ENCODE peak calls at places on chromosome 16, in nine cellular contexts. One of them, this sample, is unnamed.

GRCh38 chr16:58636474-58636873 is 6.8 kb upstream of the CNOT1 start:
- DNase-seq in upper lobe of right lung: no peak
- DNase-seq in left ventricle myocardium inferior: no peak
- DNase-seq in Peyer's patch: no peak
- DNase-seq in H1: no peak
- DNase-seq in CD4-positive, alpha-beta T cell: no peak
- DNase-seq in CD8-positive, alpha-beta T cell: no peak
- DNase-seq in A549: no peak
- DNase-seq in heart right ventricle: no peak
- DNase-seq in this sample: no peak

GRCh38 chr16:49756971-49757743 is 98.8 kb downstream of the ZNF423 start:
- DNase-seq in heart right ventricle: no peak
- DNase-seq in A549: no peak
- DNase-seq in upper lobe of right lung: no peak
- DNase-seq in left ventricle myocardium inferior: no peak
- DNase-seq in CD4-positive, alpha-beta T cell: no peak
- DNase-seq in H1: no peak
- DNase-seq in Peyer's patch: no peak
- DNase-seq in CD8-positive, alpha-beta T cell: no peak
- DNase-seq in this sample: no peak

GRCh38 chr16:55913717-55914116 is 38.5 kb upstream of the CES5A start:
- DNase-seq in upper lobe of right lung: no peak
- DNase-seq in heart right ventricle: no peak
- DNase-seq in CD4-positive, alpha-beta T cell: no peak
- DNase-seq in left ventricle myocardium inferior: no peak
- DNase-seq in CD8-positive, alpha-beta T cell: no peak
- DNase-seq in H1: no peak
- DNase-seq in Peyer's patch: no peak
- DNase-seq in A549: no peak
- DNase-seq in this sample: no peak

GRCh38 chr16:68414581-68414980 is 33.7 kb downstream of the SMPD3 start:
- DNase-seq in heart right ventricle: no peak
- DNase-seq in Peyer's patch: no peak
- DNase-seq in H1: no peak
- DNase-seq in CD8-positive, alpha-beta T cell: no peak
- DNase-seq in A549: no peak
- DNase-seq in CD4-positive, alpha-beta T cell: no peak
- DNase-seq in upper lobe of right lung: no peak
- DNase-seq in left ventricle myocardium inferior: no peak
- DNase-seq in this sample: no peak

GRCh38 chr16:51755039-51755501 is 604.0 kb upstream of the SALL1 start:
- DNase-seq in upper lobe of right lung: no peak
- DNase-seq in CD8-positive, alpha-beta T cell: no peak
- DNase-seq in heart right ventricle: no peak
- DNase-seq in A549: no peak
- DNase-seq in CD4-positive, alpha-beta T cell: no peak
- DNase-seq in H1: no peak
- DNase-seq in left ventricle myocardium inferior: no peak
- DNase-seq in Peyer's patch: no peak
- DNase-seq in this sample: no peak

GRCh38 chr16:89586218-89586617 is 10.7 kb downstream of the CPNE7 start:
- DNase-seq in A549: no peak
- DNase-seq in upper lobe of right lung: no peak
- DNase-seq in left ventricle myocardium inferior: no peak
- DNase-seq in H1: no peak
- DNase-seq in heart right ventricle: no peak
- DNase-seq in Peyer's patch: no peak
- DNase-seq in CD8-positive, alpha-beta T cell: no peak
- DNase-seq in CD4-positive, alpha-beta T cell: no peak
- DNase-seq in this sample: peak; percentile 54

GRCh38 chr16:65697061-65697460 is 575.2 kb upstream of the CDH11 start:
- DNase-seq in heart right ventricle: no peak
- DNase-seq in A549: no peak
- DNase-seq in upper lobe of right lung: no peak
- DNase-seq in CD8-positive, alpha-beta T cell: no peak
- DNase-seq in CD4-positive, alpha-beta T cell: no peak
- DNase-seq in left ventricle myocardium inferior: no peak
- DNase-seq in H1: no peak
- DNase-seq in Peyer's patch: no peak
- DNase-seq in this sample: no peak

GRCh38 chr16:23504076-23504452 is 6.2 kb downstream of the GGA2 start:
- DNase-seq in H1: no peak
- DNase-seq in A549: no peak
- DNase-seq in CD4-positive, alpha-beta T cell: no peak
- DNase-seq in upper lobe of right lung: no peak
- DNase-seq in CD8-positive, alpha-beta T cell: no peak
- DNase-seq in left ventricle myocardium inferior: no peak
- DNase-seq in Peyer's patch: no peak
- DNase-seq in heart right ventricle: no peak
- DNase-seq in this sample: no peak

GRCh38 chr16:52976539-52977167 is 76.0 kb downstream of the CHD9NB start:
- DNase-seq in CD4-positive, alpha-beta T cell: no peak
- DNase-seq in CD8-positive, alpha-beta T cell: no peak
- DNase-seq in left ventricle myocardium inferior: no peak
- DNase-seq in heart right ventricle: peak; percentile 4
- DNase-seq in A549: peak; percentile 37
- DNase-seq in upper lobe of right lung: no peak
- DNase-seq in Peyer's patch: no peak
- DNase-seq in H1: no peak
- DNase-seq in this sample: no peak

GRCh38 chr16:7601100-7601499 is 268.5 kb downstream of the RBFOX1 start:
- DNase-seq in CD4-positive, alpha-beta T cell: no peak
- DNase-seq in Peyer's patch: no peak
- DNase-seq in upper lobe of right lung: no peak
- DNase-seq in A549: no peak
- DNase-seq in CD8-positive, alpha-beta T cell: no peak
- DNase-seq in left ventricle myocardium inferior: no peak
- DNase-seq in heart right ventricle: no peak
- DNase-seq in H1: no peak
- DNase-seq in this sample: no peak

DNA sequence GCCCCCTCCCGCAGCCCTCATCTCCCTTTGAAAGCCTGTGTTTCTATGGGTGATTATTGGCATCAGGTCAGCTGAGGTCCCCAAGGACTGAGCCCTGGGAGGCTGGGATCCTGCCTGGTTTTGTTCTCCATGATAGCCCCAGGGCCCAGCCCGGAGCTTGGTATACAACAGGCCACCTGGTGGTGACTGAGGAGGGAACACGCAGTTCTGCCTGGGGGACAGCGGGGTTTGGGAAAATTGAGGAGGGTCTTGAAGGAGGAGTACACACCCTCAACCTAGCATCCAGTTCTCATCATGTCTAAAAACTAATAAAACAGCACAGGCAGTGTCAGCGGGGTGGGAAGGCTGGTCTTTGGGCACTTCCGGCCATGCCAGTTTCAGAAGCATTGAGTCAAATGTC is 335.1 kb downstream of the CPPED1 start:
- DNase-seq in A549: no peak
- DNase-seq in heart right ventricle: no peak
- DNase-seq in Peyer's patch: no peak
- DNase-seq in CD8-positive, alpha-beta T cell: no peak
- DNase-seq in upper lobe of right lung: no peak
- DNase-seq in left ventricle myocardium inferior: no peak
- DNase-seq in CD4-positive, alpha-beta T cell: no peak
- DNase-seq in H1: no peak
- DNase-seq in this sample: no peak
- TF ChIP-seq CTCF in A549: no peak
- TF ChIP-seq CTCF in heart right ventricle: peak; percentile 10
- TF ChIP-seq CTCF in Peyer's patch: no peak
- TF ChIP-seq CTCF in CD8-positive, alpha-beta T cell: no peak
- TF ChIP-seq CTCF in upper lobe of right lung: no peak
- TF ChIP-seq CTCF in left ventricle myocardium inferior: no peak
- TF ChIP-seq CTCF in CD4-positive, alpha-beta T cell: no peak
- TF ChIP-seq CTCF in H1: peak; percentile 76
- TF ChIP-seq CTCF in this sample: no peak

DNA sequence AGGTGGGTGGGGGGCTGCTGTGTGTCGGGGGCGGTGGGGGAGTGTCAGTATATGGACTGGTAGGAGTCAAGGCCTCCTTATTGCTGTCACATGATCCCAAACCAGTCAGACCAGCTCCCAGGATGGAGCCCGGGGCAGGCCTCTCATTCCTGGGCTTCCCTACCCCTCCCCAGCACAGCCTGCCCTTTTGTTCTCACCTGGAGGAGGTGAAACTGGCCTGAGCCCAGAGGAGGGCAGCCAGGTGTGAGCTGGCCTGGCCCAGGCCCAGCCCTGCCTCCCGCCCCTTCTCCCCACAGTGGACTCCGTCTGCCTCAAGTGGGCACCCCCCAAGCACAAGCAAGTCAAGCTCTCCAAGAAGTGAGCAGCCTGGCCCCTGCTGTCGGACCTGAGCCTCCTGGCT is 4.6 kb downstream of the PRSS8 start:
- DNase-seq in A549: no peak
- DNase-seq in Peyer's patch: no peak
- DNase-seq in CD4-positive, alpha-beta T cell: no peak
- DNase-seq in left ventricle myocardium inferior: no peak
- DNase-seq in upper lobe of right lung: peak; percentile 94
- DNase-seq in CD8-positive, alpha-beta T cell: no peak
- DNase-seq in heart right ventricle: no peak
- DNase-seq in H1: no peak
- DNase-seq in this sample: peak; percentile 92
- H3K27ac ChIP-seq in A549: no peak overlapping the region
- H3K27ac ChIP-seq in Peyer's patch: no peak overlapping the region
- H3K27ac ChIP-seq in CD4-positive, alpha-beta T cell: no peak overlapping the region
- H3K27ac ChIP-seq in left ventricle myocardium inferior: no peak overlapping the region
- H3K27ac ChIP-seq in upper lobe of right lung: peak overlapping the region; percentile 96
- H3K27ac ChIP-seq in CD8-positive, alpha-beta T cell: no peak overlapping the region
- H3K27ac ChIP-seq in heart right ventricle: no peak overlapping the region
- H3K27ac ChIP-seq in H1: peak overlapping the region; percentile 37
- H3K27ac ChIP-seq in this sample: peak overlapping the region; percentile 75

DNA sequence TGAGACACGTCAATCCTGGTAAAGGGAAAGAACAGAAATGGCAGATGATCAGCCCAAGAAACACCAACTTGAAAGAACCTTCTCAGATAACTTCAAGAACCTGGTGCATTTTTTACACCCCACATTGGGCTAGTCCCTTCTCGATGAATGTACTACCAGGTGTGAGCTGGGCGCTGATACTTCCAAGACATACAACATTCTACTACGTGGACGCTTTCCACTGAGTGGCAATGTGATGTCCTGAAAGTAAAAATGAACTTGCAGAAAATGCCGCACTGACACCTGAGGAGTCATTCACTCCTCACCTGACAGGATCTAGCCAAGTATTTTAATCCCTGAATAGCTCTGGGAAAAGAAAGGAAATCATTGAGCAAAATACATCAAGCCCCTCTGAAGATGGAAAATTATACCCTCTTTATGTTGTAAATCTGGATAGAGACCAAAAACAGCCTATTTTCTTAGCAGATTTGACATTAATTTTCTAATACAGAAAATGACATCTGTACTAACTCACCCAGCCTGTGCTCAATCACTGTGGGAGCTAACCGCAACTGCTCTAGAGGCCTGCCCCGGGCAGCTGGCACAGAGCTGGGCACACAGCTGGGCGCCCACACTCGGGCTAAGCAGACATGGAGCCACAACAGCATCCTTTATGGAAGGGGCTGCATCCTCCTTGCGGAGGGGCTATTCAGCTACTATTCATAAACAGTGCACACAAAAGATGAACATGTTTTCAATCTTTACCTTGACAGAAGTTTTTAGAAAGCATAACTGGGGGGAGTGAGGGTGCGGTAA is 16.2 kb downstream of the SNN start:
- DNase-seq in left ventricle myocardium inferior: no peak
- DNase-seq in H1: no peak
- DNase-seq in CD4-positive, alpha-beta T cell: no peak
- DNase-seq in A549: no peak
- DNase-seq in Peyer's patch: peak; percentile 14
- DNase-seq in heart right ventricle: no peak
- DNase-seq in CD8-positive, alpha-beta T cell: no peak
- DNase-seq in upper lobe of right lung: no peak
- DNase-seq in this sample: no peak
- H3K9me3 ChIP-seq in left ventricle myocardium inferior: no peaks in the 10 kb centered on the region
- H3K9me3 ChIP-seq in H1: no peaks in the 10 kb centered on the region
- H3K9me3 ChIP-seq in CD4-positive, alpha-beta T cell: no peaks in the 10 kb centered on the region
- H3K9me3 ChIP-seq in A549: no peaks in the 10 kb centered on the region
- H3K9me3 ChIP-seq in Peyer's patch: no peaks in the 10 kb centered on the region
- H3K9me3 ChIP-seq in heart right ventricle: no peaks in the 10 kb centered on the region
- H3K9me3 ChIP-seq in CD8-positive, alpha-beta T cell: no peaks in the 10 kb centered on the region
- H3K9me3 ChIP-seq in upper lobe of right lung: no peaks in the 10 kb centered on the region
- H3K9me3 ChIP-seq in this sample: no peaks in the 10 kb centered on the region

GRCh38 chr16:2484898-2485508 is 10.1 kb downstream of the TBC1D24 start:
- DNase-seq in left ventricle myocardium inferior: no peak
- DNase-seq in CD8-positive, alpha-beta T cell: no peak
- DNase-seq in H1: no peak
- DNase-seq in heart right ventricle: no peak
- DNase-seq in Peyer's patch: no peak
- DNase-seq in A549: no peak
- DNase-seq in upper lobe of right lung: no peak
- DNase-seq in CD4-positive, alpha-beta T cell: no peak
- DNase-seq in this sample: no peak

GRCh38 chr16:2487903-2488531 is 13.1 kb downstream of the TBC1D24 start:
- DNase-seq in left ventricle myocardium inferior: no peak
- DNase-seq in CD8-positive, alpha-beta T cell: no peak
- DNase-seq in CD4-positive, alpha-beta T cell: no peak
- DNase-seq in heart right ventricle: no peak
- DNase-seq in upper lobe of right lung: no peak
- DNase-seq in H1: no peak
- DNase-seq in A549: no peak
- DNase-seq in Peyer's patch: no peak
- DNase-seq in this sample: no peak

GRCh38 chr16:2485811-2486507 is 11.0 kb downstream of the TBC1D24 start:
- DNase-seq in A549: no peak
- DNase-seq in Peyer's patch: no peak
- DNase-seq in left ventricle myocardium inferior: no peak
- DNase-seq in H1: no peak
- DNase-seq in heart right ventricle: no peak
- DNase-seq in CD8-positive, alpha-beta T cell: no peak
- DNase-seq in upper lobe of right lung: no peak
- DNase-seq in CD4-positive, alpha-beta T cell: no peak
- DNase-seq in this sample: no peak

GRCh38 chr16:2487517-2487842 is 12.6 kb downstream of the TBC1D24 start:
- DNase-seq in left ventricle myocardium inferior: no peak
- DNase-seq in Peyer's patch: no peak
- DNase-seq in CD8-positive, alpha-beta T cell: no peak
- DNase-seq in H1: no peak
- DNase-seq in CD4-positive, alpha-beta T cell: no peak
- DNase-seq in upper lobe of right lung: no peak
- DNase-seq in heart right ventricle: no peak
- DNase-seq in A549: no peak
- DNase-seq in this sample: no peak

DNA sequence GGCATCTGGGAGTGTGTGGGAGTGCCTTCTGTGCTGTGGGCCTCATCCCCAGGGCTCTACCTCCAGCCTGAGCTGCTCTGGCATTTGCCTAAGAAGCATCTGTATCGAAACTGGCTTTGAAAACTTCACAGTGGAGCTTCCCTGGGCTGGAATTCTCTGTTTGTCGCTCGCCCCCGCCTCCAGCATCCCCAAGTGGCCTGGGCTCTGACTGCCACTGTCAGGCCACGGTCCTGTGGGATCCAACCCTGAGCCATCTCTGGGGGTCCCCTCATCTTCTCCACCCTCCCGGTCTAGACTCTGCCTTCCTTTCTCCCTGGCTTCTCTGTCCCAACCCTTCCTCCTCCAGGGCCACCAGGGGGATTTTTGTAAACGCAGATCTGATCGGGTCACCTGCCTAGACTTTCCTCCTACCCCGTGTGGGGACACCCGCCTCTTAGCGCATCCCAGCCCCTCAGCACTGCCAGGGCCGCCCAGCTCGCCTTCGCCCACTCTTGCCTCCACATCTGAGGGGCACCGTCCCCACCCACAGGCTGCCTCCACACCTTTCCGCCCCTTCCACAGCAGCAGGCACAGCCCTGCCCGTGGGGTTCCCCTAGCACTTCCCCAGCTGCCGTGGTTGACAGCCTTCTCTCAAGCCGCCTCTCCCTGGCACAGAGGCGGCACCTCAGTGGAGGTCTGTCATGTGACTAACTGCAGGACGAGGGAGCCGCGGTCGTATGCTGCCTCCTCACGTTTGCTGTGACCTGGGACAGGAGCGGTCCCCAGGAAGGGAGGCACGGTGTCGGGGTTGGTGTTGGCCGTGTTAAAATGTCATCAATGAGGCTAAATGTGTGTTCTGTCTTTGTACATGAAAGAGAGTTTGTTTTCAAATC is 12.0 kb downstream of the TBC1D24 start:
- DNase-seq in H1: no peak
- DNase-seq in left ventricle myocardium inferior: peak; percentile 56
- DNase-seq in CD4-positive, alpha-beta T cell: peak; percentile 77
- DNase-seq in Peyer's patch: peak; percentile 81
- DNase-seq in upper lobe of right lung: peak; percentile 88
- DNase-seq in CD8-positive, alpha-beta T cell: peak; percentile 72
- DNase-seq in heart right ventricle: no peak
- DNase-seq in A549: no peak
- DNase-seq in this sample: no peak
- TF ChIP-seq CTCF in H1: peak; percentile 21
- TF ChIP-seq CTCF in left ventricle myocardium inferior: peak; percentile 52
- TF ChIP-seq CTCF in CD4-positive, alpha-beta T cell: peak; percentile 65
- TF ChIP-seq CTCF in Peyer's patch: no peak
- TF ChIP-seq CTCF in upper lobe of right lung: peak; percentile 28
- TF ChIP-seq CTCF in CD8-positive, alpha-beta T cell: peak; percentile 77
- TF ChIP-seq CTCF in heart right ventricle: peak; percentile 50
- TF ChIP-seq CTCF in A549: no peak
- TF ChIP-seq CTCF in this sample: no peak

This sample was measured in RWPE2.